ENCODE peak calls at places on chromosome 15, in ten cellular contexts. J is GM23338; B is cardiac fibroblast; W is effector CD4-positive, alpha-beta T cell; G is hippocampal formation; Y is CD4-positive, alpha-beta T cell; D is HT1080; X is T follicular helper cell; E is fibroblast of the conjunctiva; T is HCT116. N is an unnamed sample.
A peak's percentile ranks its signal among the peaks of the same experiment; 100 is the strongest.

GRCh38 chr15:66100761-66101160 is 152.8 kb downstream of the MEGF11 start:
- DNase-seq in W (no peak), X (no peak), D (no peak), Y (no peak), B (no peak), G (no peak), J (no peak), T (no peak), E (no peak), N (no peak)

GRCh38 chr15:75840659-75841058 is 2.6 kb upstream of the UBE2Q2 start:
- DNase-seq in X (no peak), W (no peak), E (peak; percentile 47), T (no peak), G (no peak), B (peak; percentile 87), Y (no peak), J (no peak), D (peak; percentile 38), N (peak; percentile 39)

GRCh38 chr15:62306851-62307504 is 141.9 kb upstream of the C2CD4B start:
- DNase-seq in G (no peak), W (no peak), D (peak; percentile 79), X (no peak), T (peak; percentile 68), J (peak; percentile 96), Y (no peak), E (peak; percentile 66), B (peak; percentile 88), N (peak; percentile 82)

GRCh38 chr15:49678655-49679054 is 57.8 kb downstream of the DTWD1 start:
- DNase-seq in E (peak; percentile 20), G (no peak), D (no peak), X (no peak), J (no peak), T (no peak), W (no peak), B (peak; percentile 55), Y (no peak), N (no peak)

GRCh38 chr15:71508081-71508682 is 302.2 kb upstream of the NR2E3 start:
- DNase-seq in X (no peak), T (no peak), B (no peak), W (no peak), G (no peak), D (no peak), J (no peak), Y (no peak), E (no peak), N (no peak)

GRCh38 chr15:50884583-50884982 is 23.9 kb upstream of the AP4E1 start:
- DNase-seq in D (peak; percentile 27), W (no peak), Y (no peak), X (no peak), T (no peak), E (peak; percentile 43), B (no peak), G (no peak), J (no peak), N (no peak)

GRCh38 chr15:49031764-49032270 is 14.4 kb downstream of the SECISBP2L start:
- DNase-seq in X (no peak), J (no peak), E (no peak), B (no peak), D (no peak), Y (no peak), G (no peak), W (no peak), T (no peak), N (no peak)

GRCh38 chr15:99249270-99249817 is at the start of gene TTC23:
- DNase-seq in T (peak; percentile 85), W (no peak), B (peak; percentile 90), D (peak; percentile 89), X (no peak), J (peak; percentile 76), E (peak; percentile 79), Y (no peak), G (no peak), N (peak; percentile 91)

GRCh38 chr15:93088200-93088980 is 621 bp downstream of the RGMA start:
- DNase-seq in X (no peak), J (peak; percentile 72), G (no peak), T (no peak), B (peak; percentile 10), W (no peak), E (no peak), Y (no peak), D (no peak), N (no peak)

GRCh38 chr15:88752956-88753355 is 50.3 kb upstream of the ACAN start:
- DNase-seq in D (no peak), B (no peak), X (no peak), G (no peak), E (no peak), Y (no peak), J (no peak), W (no peak), T (no peak), N (no peak)

GRCh38 chr15:67307156-67307555 is 52.6 kb downstream of the IQCH start:
- DNase-seq in B (no peak), E (peak; percentile 30), Y (no peak), W (no peak), T (no peak), G (no peak), D (no peak), J (no peak), X (no peak), N (peak; percentile 13)

GRCh38 chr15:26102988-26103387 is 239.9 kb upstream of the ATP10A start:
- DNase-seq in Y (no peak), J (no peak), B (no peak), D (peak; percentile 69), G (no peak), W (no peak), E (no peak), X (no peak), T (no peak), N (no peak)

GRCh38 chr15:83380026-83380425 is 67.1 kb upstream of the SH3GL3 start:
- DNase-seq in G (no peak), D (peak; percentile 81), J (no peak), T (peak; percentile 50), X (no peak), E (no peak), B (no peak), Y (no peak), W (no peak), N (no peak)

GRCh38 chr15:72785452-72786243 is 2.1 kb upstream of the ADPGK start:
- DNase-seq in J (no peak), G (no peak), X (no peak), E (peak; percentile 4), D (peak; percentile 44), T (no peak), W (no peak), Y (peak; percentile 26), B (peak; percentile 32), N (no peak)

GRCh38 chr15:40392986-40393948 is 10.7 kb downstream of the KNSTRN start:
- DNase-seq in W (no peak), E (peak; percentile 28), X (no peak), G (no peak), D (no peak), B (no peak), J (no peak), Y (no peak), T (no peak), N (no peak)

GRCh38 chr15:93347917-93348316 is 258.9 kb upstream of the RGMA start:
- DNase-seq in E (no peak), J (no peak), D (no peak), X (no peak), T (no peak), W (no peak), B (no peak), Y (no peak), G (no peak), N (no peak)

GRCh38 chr15:83404143-83404542 is 43.0 kb upstream of the SH3GL3 start:
- DNase-seq in T (no peak), W (no peak), E (no peak), B (no peak), X (no peak), D (no peak), Y (no peak), G (no peak), J (no peak), N (no peak)

GRCh38 chr15:76636059-76636458 is 269.1 kb downstream of the SCAPER start:
- DNase-seq in J (no peak), G (no peak), W (no peak), X (no peak), T (no peak), Y (no peak), B (no peak), E (no peak), D (no peak), N (no peak)

GRCh38 chr15:94421711-94422110 is 190.3 kb downstream of the MCTP2 start:
- DNase-seq in D (no peak), Y (no peak), J (no peak), X (no peak), T (no peak), W (no peak), E (no peak), G (no peak), B (no peak), N (no peak)

GRCh38 chr15:67839358-67839928 is 402 bp downstream of the RNU6-1 start:
- DNase-seq in J (no peak), E (no peak), D (peak; percentile 64), G (no peak), W (no peak), X (no peak), T (peak; percentile 34), B (peak; percentile 43), Y (peak; percentile 31), N (peak; percentile 34)